ENCODE peak calls at places on chromosomes 13 and 19, in five cellular contexts. B, P, A, C and X are unnamed samples.

GRCh38 chr13:22428188-22428828 is 752.5 kb upstream of the SGCG start:
- DNase-seq in B (peak), P (no peak), A (no peak), C (no peak), X (no peak)

GRCh38 chr19:49338691-49339363 is 3.6 kb downstream of the CD37 start:
- DNase-seq in B (peak), P (no peak), A (peak), C (peak), X (no peak)

GRCh38 chr19:12596485-12596884 is 14.1 kb downstream of the ZNF490 start:
- DNase-seq in B (no peak), P (no peak), A (no peak), C (no peak), X (no peak)

GRCh38 chr13:80363890-80364503 is 23.1 kb upstream of the SPRY2 start:
- DNase-seq in B (no peak), P (no peak), A (no peak), C (no peak), X (peak)

GRCh38 chr19:43777163-43777700 is 3.5 kb downstream of the KCNN4 start:
- DNase-seq in B (no peak), P (no peak), A (no peak), C (no peak), X (no peak)

GRCh38 chr19:11781295-11782057 is 14.7 kb downstream of the ZNF441 start:
- DNase-seq in B (no peak), P (no peak), A (no peak), C (no peak), X (peak)

GRCh38 chr13:43831088-43831487 is 44.3 kb upstream of the ENOX1 start:
- DNase-seq in B (no peak), P (no peak), A (no peak), C (no peak), X (peak)

GRCh38 chr13:24005711-24006281 is 108.5 kb upstream of the C1QTNF9B start:
- DNase-seq in B (no peak), P (no peak), A (no peak), C (no peak), X (no peak)

GRCh38 chr19:16628984-16629691 is 1.1 kb upstream of the MED26 start:
- DNase-seq in B (peak), P (no peak), A (no peak), C (no peak), X (peak)

GRCh38 chr19:3057275-3057714 is 5.0 kb downstream of the TLE5 start:
- DNase-seq in B (peak), P (peak), A (peak), C (peak), X (peak)

GRCh38 chr19:49701271-49701786 is 10.4 kb downstream of the CPT1C start:
- DNase-seq in B (no peak), P (no peak), A (no peak), C (peak), X (no peak)

GRCh38 chr19:55454787-55455243 is 6.6 kb downstream of the ISOC2 start:
- DNase-seq in B (no peak), P (no peak), A (no peak), C (no peak), X (peak)

GRCh38 chr19:30666301-30666803 is 294.2 kb downstream of the ZNF536 start:
- DNase-seq in B (no peak), P (no peak), A (peak), C (no peak), X (peak)

GRCh38 chr19:3623716-3624115 is 2.9 kb downstream of the CACTIN start:
- DNase-seq in B (no peak), P (no peak), A (no peak), C (peak), X (no peak)

GRCh38 chr19:38304866-38305429 is 897 bp downstream of the C19orf33 start:
- DNase-seq in B (peak), P (no peak), A (no peak), C (peak), X (no peak)

GRCh38 chr19:15123900-15124299 is 16.7 kb downstream of the SYDE1 start:
- DNase-seq in B (peak), P (no peak), A (peak), C (no peak), X (no peak)

GRCh38 chr13:99057310-99057975 is 79.6 kb upstream of the DOCK9 start:
- DNase-seq in B (no peak), P (no peak), A (no peak), C (no peak), X (peak)

GRCh38 chr13:79779761-79780160 is 298.8 kb downstream of the NDFIP2 start:
- DNase-seq in B (no peak), P (no peak), A (no peak), C (no peak), X (peak)

GRCh38 chr19:2171349-2172145 is 7.8 kb downstream of the DOT1L start:
- DNase-seq in B (peak), P (no peak), A (no peak), C (peak), X (peak)

GRCh38 chr13:42532561-42533335 is 41.2 kb upstream of the TNFSF11 start:
- DNase-seq in B (no peak), P (no peak), A (no peak), C (no peak), X (no peak)

GRCh38 chr13:45331981-45332830 is 8.8 kb downstream of the TPT1 start:
- DNase-seq in B (peak), P (peak), A (no peak), C (no peak), X (peak)

GRCh38 chr19:44732235-44733014 is 16.1 kb upstream of the BCL3 start:
- DNase-seq in B (no peak), P (no peak), A (no peak), C (no peak), X (no peak)

GRCh38 chr13:41942462-41943094 is 18.3 kb downstream of the VWA8 start:
- DNase-seq in B (no peak), P (peak), A (no peak), C (no peak), X (peak)

GRCh38 chr19:18419699-18420460 is 682 bp downstream of the SSBP4 start:
- DNase-seq in B (peak), P (no peak), A (peak), C (peak), X (no peak)

GRCh38 chr19:8614455-8614854 is 3.9 kb upstream of the ADAMTS10 start:
- DNase-seq in B (no peak), P (no peak), A (no peak), C (no peak), X (no peak)

GRCh38 chr13:110636701-110637201 is 21.4 kb downstream of the NAXD start:
- DNase-seq in B (no peak), P (no peak), A (no peak), C (no peak), X (no peak)

GRCh38 chr13:103941506-103942148 is 875.4 kb upstream of the SLC10A2 start:
- DNase-seq in B (no peak), P (no peak), A (no peak), C (no peak), X (no peak)

GRCh38 chr19:55368701-55369563 is 1.3 kb downstream of the IL11 start:
- DNase-seq in B (peak), P (no peak), A (no peak), C (peak), X (peak)

GRCh38 chr19:35436477-35437141 is 11.4 kb upstream of the FFAR2 start:
- DNase-seq in B (no peak), P (no peak), A (no peak), C (no peak), X (peak)

GRCh38 chr19:41219924-41220567 is 1.0 kb downstream of the AXL start:
- DNase-seq in B (peak), P (no peak), A (no peak), C (peak), X (peak)

GRCh38 chr13:76992548-76993001 is 694 bp downstream of the CLN5 start:
- DNase-seq in B (no peak), P (no peak), A (no peak), C (no peak), X (peak)

GRCh38 chr13:76993021-76993420 is 1.1 kb downstream of the CLN5 start:
- DNase-seq in B (no peak), P (no peak), A (no peak), C (no peak), X (peak)

GRCh38 chr13:76994281-76994680 is 2.4 kb downstream of the CLN5 start:
- DNase-seq in B (no peak), P (no peak), A (no peak), C (no peak), X (no peak)

GRCh38 chr13:76991796-76992547 is at the start of gene CLN5:
- DNase-seq in B (peak), P (peak), A (peak), C (peak), X (peak)

GRCh38 chr13:76993473-76993872 is 1.6 kb downstream of the CLN5 start:
- DNase-seq in B (no peak), P (no peak), A (no peak), C (no peak), X (no peak)
- H3K4me3 ChIP-seq in B (no peak), P (no peak), A (peak), C (no peak), X (no peak)

GRCh38 chr13:20125129-20125782 is 35.6 kb downstream of the GJA3 start:
- DNase-seq in B (no peak), P (peak), A (no peak), C (no peak), X (peak)
- TF ChIP-seq CTCF in B (no peak), P (no peak), A (no peak), C (no peak), X (no peak)

GRCh38 chr19:10009269-10009665 is 1.0 kb downstream of the COL5A3 start:
- DNase-seq in B (peak), P (no peak), A (no peak), C (peak), X (peak)

GRCh38 chr19:10011974-10012373 is 1.3 kb upstream of the RDH8 start:
- DNase-seq in B (no peak), P (no peak), A (no peak), C (no peak), X (no peak)

GRCh38 chr19:10009714-10010224 is 535 bp downstream of the COL5A3 start:
- DNase-seq in B (no peak), P (no peak), A (no peak), C (no peak), X (peak)

GRCh38 chr19:10010247-10010691 is at the start of gene COL5A3:
- DNase-seq in B (peak), P (no peak), A (no peak), C (peak), X (peak)

DNA sequence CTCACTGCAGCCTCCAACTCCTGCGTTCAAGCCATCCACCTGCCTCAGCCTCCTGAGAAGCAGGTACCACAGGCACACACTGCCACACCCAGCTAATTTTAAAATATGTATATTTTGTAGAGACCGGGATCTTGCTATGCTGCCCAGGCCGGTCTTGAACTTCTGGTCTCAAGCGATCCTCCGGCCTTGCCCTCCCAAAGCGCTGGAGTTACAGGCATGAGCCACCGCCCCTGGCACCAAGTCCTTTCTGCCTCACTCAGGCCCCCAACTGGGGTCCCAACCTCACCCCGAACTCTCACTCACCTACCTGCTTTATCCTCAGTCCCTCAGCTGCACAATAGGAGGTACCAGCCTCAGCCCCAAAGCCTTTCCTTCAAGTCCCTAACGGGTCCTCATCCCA is 635 bp upstream of the COL5A3 start:
- DNase-seq in B (no peak), P (no peak), A (no peak), C (no peak), X (no peak)
- H3K4me3 ChIP-seq in B (peak), P (no peak), A (no peak), C (no peak), X (no peak)

GRCh38 chr19:39671739-39672363 is 16.1 kb downstream of the LGALS16 start:
- DNase-seq in B (no peak), P (peak), A (no peak), C (no peak), X (peak)
- TF ChIP-seq CTCF in B (peak), P (peak), A (no peak), C (peak), X (peak)

GRCh38 chr13:101423872-101424271 is 7.6 kb upstream of the NALCN start:
- DNase-seq in B (no peak), P (no peak), A (no peak), C (no peak), X (no peak)
- H3K4me3 ChIP-seq in B (no peak), P (no peak), A (no peak), C (no peak), X (no peak)